ENCODE peak calls at places on chromosome 15, in ten cellular contexts. U is anterior cingulate cortex; S is stimulated activated effector memory CD8-positive, alpha-beta T cell treated with anti-CD3 and anti-CD28 coated beads, Interleukin-12 subunit alpha, Interleukin-12 subunit beta, amount 100 ng/mL, for 72 hours; X is COLO829; R is EL; D is colonic mucosa; J is activated CD4-positive, alpha-beta T cell treated with anti-CD3 and anti-CD28 coated beads, Interleukin-2, amount 10 ng/mL, durations not matched to agents 7 days and 5 days; F is T-helper 2 cell; K is SW 1271; V is GM23248. E is an unnamed sample.

GRCh38 chr15:30042556-30042955 is 40.2 kb upstream of the GOLGA8J start:
- DNase-seq in V (no peak), F (no peak), D (no peak), R (no peak), J (no peak), S (no peak), U (no peak), K (no peak), X (no peak), E (no peak)

GRCh38 chr15:67472957-67473356 is 48.0 kb upstream of the C15orf61 start:
- DNase-seq in D (no peak), V (peak; percentile 23), S (no peak), J (no peak), X (no peak), K (no peak), R (peak; percentile 30), U (no peak), F (no peak), E (no peak)

GRCh38 chr15:94532226-94532625 is 300.9 kb downstream of the MCTP2 start:
- DNase-seq in V (no peak), D (no peak), S (no peak), R (no peak), F (no peak), J (no peak), U (no peak), X (no peak), K (no peak), E (no peak)

GRCh38 chr15:95300958-95301357 is 1029.5 kb upstream of the NR2F2 start:
- DNase-seq in F (no peak), X (no peak), D (no peak), V (peak; percentile 60), K (no peak), R (peak; percentile 53), J (no peak), S (no peak), U (no peak), E (no peak)

GRCh38 chr15:25947336-25948080 is 84.4 kb upstream of the ATP10A start:
- DNase-seq in U (peak; percentile 5), J (no peak), S (no peak), V (peak; percentile 45), K (no peak), R (peak; percentile 18), F (no peak), D (no peak), X (peak; percentile 45), E (no peak)

GRCh38 chr15:95825672-95826387 is 504.7 kb upstream of the NR2F2 start:
- DNase-seq in J (no peak), R (no peak), D (no peak), X (no peak), F (no peak), U (no peak), K (no peak), S (no peak), V (no peak), E (no peak)

GRCh38 chr15:101153801-101154656 is 97.8 kb downstream of the CHSY1 start:
- DNase-seq in F (no peak), V (no peak), D (no peak), U (no peak), X (no peak), J (no peak), S (no peak), R (no peak), K (no peak), E (no peak)

GRCh38 chr15:65331811-65332210 is 27.3 kb downstream of the RNU5B-1 start:
- DNase-seq in R (no peak), X (no peak), V (no peak), K (no peak), U (no peak), D (no peak), J (no peak), F (no peak), S (no peak), E (no peak)

GRCh38 chr15:75721923-75722870 is 9.5 kb upstream of the CSPG4 start:
- DNase-seq in R (no peak), X (no peak), F (no peak), V (no peak), J (no peak), S (no peak), U (no peak), K (no peak), D (no peak), E (no peak)

GRCh38 chr15:39192979-39193559 is 387.8 kb upstream of the THBS1 start:
- DNase-seq in S (no peak), K (no peak), J (no peak), V (no peak), R (no peak), D (no peak), X (no peak), F (no peak), U (no peak), E (no peak)

GRCh38 chr15:40204100-40204499 is 34.8 kb upstream of the PAK6 start:
- DNase-seq in U (no peak), S (no peak), D (no peak), R (no peak), F (no peak), V (no peak), J (no peak), X (no peak), K (no peak), E (no peak)

GRCh38 chr15:96362759-96363678 is 32.5 kb downstream of the NR2F2 start:
- DNase-seq in V (no peak), K (no peak), X (no peak), J (no peak), F (no peak), D (no peak), U (no peak), S (no peak), R (no peak), E (no peak)

GRCh38 chr15:88718731-88719130 is 79.9 kb downstream of the ISG20 start:
- DNase-seq in V (no peak), D (no peak), K (no peak), X (no peak), R (no peak), F (no peak), J (no peak), U (no peak), S (no peak), E (no peak)

GRCh38 chr15:64017082-64017588 is 29.1 kb downstream of the DAPK2 start:
- DNase-seq in X (no peak), R (peak; percentile 62), K (no peak), J (no peak), U (no peak), D (no peak), V (peak; percentile 80), F (no peak), S (no peak), E (peak; percentile 28)

GRCh38 chr15:86040360-86041095 is 39.1 kb upstream of the AGBL1 start:
- DNase-seq in J (no peak), F (no peak), R (no peak), V (no peak), U (peak; percentile 4), D (no peak), S (no peak), K (no peak), X (no peak), E (no peak)

GRCh38 chr15:48332642-48333034 is 1.4 kb downstream of the DUT start:
- DNase-seq in R (no peak), D (peak; percentile 22), K (no peak), F (no peak), S (peak; percentile 2), X (no peak), U (no peak), J (peak; percentile 50), V (no peak), E (no peak)

GRCh38 chr15:48016865-48017264 is 103.9 kb upstream of the SLC24A5 start:
- DNase-seq in U (no peak), F (no peak), X (no peak), D (no peak), V (no peak), S (no peak), K (no peak), J (no peak), R (no peak), E (no peak)

GRCh38 chr15:49452595-49452994 is 29.6 kb downstream of the FGF7 start:
- DNase-seq in X (no peak), U (no peak), K (no peak), S (no peak), V (peak; percentile 40), R (no peak), D (no peak), F (no peak), J (no peak), E (no peak)

GRCh38 chr15:47987908-47988532 is 132.8 kb upstream of the SLC24A5 start:
- DNase-seq in X (peak; percentile 37), J (peak; percentile 47), S (no peak), K (no peak), F (no peak), U (no peak), V (peak; percentile 80), D (peak; percentile 30), R (peak; percentile 49), E (peak; percentile 4)

GRCh38 chr15:74423443-74424257 is 10.1 kb downstream of the SEMA7A start:
- DNase-seq in X (no peak), V (peak; percentile 56), U (no peak), K (no peak), J (no peak), S (no peak), D (no peak), R (no peak), F (no peak), E (no peak)

GRCh38 chr15:89912145-89912673 is 543 bp downstream of the ARPIN start:
- DNase-seq in K (no peak), D (peak; percentile 79), S (no peak), V (peak; percentile 56), J (no peak), R (peak; percentile 37), X (no peak), F (no peak), U (no peak), E (no peak)

GRCh38 chr15:83993591-83993990 is 242.0 kb upstream of the GOLGA6L4 start:
- DNase-seq in V (no peak), R (no peak), J (no peak), U (no peak), D (no peak), X (no peak), F (no peak), K (no peak), S (no peak), E (no peak)

GRCh38 chr15:84826369-84826823 is 9.2 kb downstream of the ALPK3 start:
- DNase-seq in V (peak; percentile 25), D (peak; percentile 46), F (no peak), X (peak; percentile 30), U (no peak), K (no peak), S (no peak), J (no peak), R (peak; percentile 24), E (no peak)